ENCODE peak calls at places on chromosomes 13 and 19, in nine cellular contexts. O, Y, N, A, I, K, R, H and G are unnamed samples.

GRCh38 chr13:74101436-74101835 is 32.8 kb downstream of the KLF12 start:
- DNase-seq in O (no peak), Y (no peak), N (no peak), A (no peak), I (no peak), K (no peak), R (no peak), H (no peak), G (no peak)

GRCh38 chr19:32581704-32582164 is 744 bp downstream of the PDCD5 start:
- DNase-seq in O (peak; percentile 71), Y (peak; percentile 67), N (no peak), A (peak; percentile 36), I (no peak), K (peak; percentile 53), R (no peak), H (peak; percentile 74), G (peak; percentile 24)

GRCh38 chr19:3899531-3900294 is 19.2 kb downstream of the ATCAY start:
- DNase-seq in O (no peak), Y (peak; percentile 65), N (no peak), A (no peak), I (no peak), K (no peak), R (no peak), H (no peak), G (no peak)

GRCh38 chr19:40702337-40703012 is 12.0 kb upstream of the NUMBL start:
- DNase-seq in O (peak; percentile 92), Y (peak; percentile 45), N (no peak), A (no peak), I (no peak), K (peak; percentile 82), R (no peak), H (peak; percentile 39), G (no peak)

GRCh38 chr13:73230714-73231113 is 171.9 kb downstream of the KLF5 start:
- DNase-seq in O (no peak), Y (no peak), N (no peak), A (no peak), I (peak; percentile 16), K (no peak), R (no peak), H (no peak), G (no peak)

GRCh38 chr13:50993908-50994307 is 84.3 kb downstream of the RNASEH2B start:
- DNase-seq in O (no peak), Y (peak; percentile 48), N (no peak), A (no peak), I (no peak), K (no peak), R (no peak), H (peak; percentile 81), G (peak; percentile 42)

GRCh38 chr13:37338721-37339120 is 233.3 kb upstream of the CSNK1A1L start:
- DNase-seq in O (no peak), Y (no peak), N (no peak), A (no peak), I (no peak), K (no peak), R (no peak), H (peak; percentile 12), G (no peak)

GRCh38 chr13:113764793-113765190 is 5.8 kb downstream of the TMEM255B start:
- DNase-seq in O (peak; percentile 23), Y (no peak), N (no peak), A (no peak), I (no peak), K (no peak), R (no peak), H (no peak), G (no peak)

GRCh38 chr13:110726726-110727125 is 13.2 kb downstream of the ING1 start:
- DNase-seq in O (no peak), Y (no peak), N (no peak), A (no peak), I (peak; percentile 59), K (no peak), R (no peak), H (no peak), G (no peak)

GRCh38 chr19:34365463-34366401 is 736 bp downstream of the GPI start:
- DNase-seq in O (peak; percentile 72), Y (peak; percentile 43), N (peak; percentile 45), A (no peak), I (peak; percentile 16), K (peak; percentile 47), R (peak; percentile 54), H (peak; percentile 44), G (no peak)

GRCh38 chr13:109156181-109156935 is 526.9 kb downstream of the MYO16 start:
- DNase-seq in O (no peak), Y (peak; percentile 91), N (no peak), A (peak; percentile 45), I (no peak), K (no peak), R (peak; percentile 11), H (peak; percentile 88), G (peak; percentile 69)

GRCh38 chr13:95553271-95553588 is 710 bp downstream of the CLDN10 start:
- DNase-seq in O (no peak), Y (no peak), N (no peak), A (no peak), I (no peak), K (peak; percentile 46), R (no peak), H (no peak), G (no peak)

DNA sequence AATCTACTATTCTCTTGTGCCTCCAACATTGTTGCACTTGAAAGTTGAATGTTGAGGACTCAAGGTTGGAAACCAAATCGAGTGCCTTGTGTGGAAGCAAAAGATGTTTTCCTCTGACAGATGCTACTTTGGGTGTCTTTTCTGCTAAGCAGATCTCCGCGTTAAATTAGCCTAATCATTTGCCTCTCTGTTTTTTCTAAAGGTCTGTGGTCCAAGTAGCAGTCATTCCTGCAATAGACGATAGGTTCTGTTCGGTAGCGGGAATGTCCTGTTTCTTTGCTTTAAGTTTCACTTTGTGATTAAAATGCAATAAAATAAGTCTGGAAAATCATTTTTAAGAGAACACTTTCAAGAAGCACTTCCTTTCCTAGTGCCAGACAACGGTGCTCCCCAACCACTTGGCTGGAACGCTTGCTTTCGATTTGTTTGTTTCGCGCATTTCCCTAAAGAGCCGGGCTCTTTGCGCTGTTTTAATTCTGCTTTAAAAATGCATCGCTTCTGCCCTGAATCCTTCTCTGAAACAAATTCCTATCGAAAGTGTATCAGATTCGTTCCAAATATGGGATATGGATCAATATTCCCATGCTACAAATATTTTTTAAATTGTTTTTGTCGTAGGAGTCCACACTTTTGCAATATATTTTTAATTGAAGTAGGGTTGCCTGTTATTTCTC is 14.1 kb downstream of the ZIC2 start:
- DNase-seq in O (peak; percentile 68), Y (peak; percentile 15), N (no peak), A (no peak), I (no peak), K (peak; percentile 74), R (no peak), H (peak; percentile 21), G (no peak)
- H3K4me3 ChIP-seq in O (peak overlapping the region; percentile 75), Y (no peak overlapping the region), N (no peak overlapping the region), A (peak overlapping the region; percentile 28), I (no peak overlapping the region), K (peak overlapping the region; percentile 60), R (no peak overlapping the region), H (no peak overlapping the region), G (peak overlapping the region; percentile 40)

GRCh38 chr13:52665325-52665724 is 12.7 kb downstream of the SUGT1 start:
- DNase-seq in O (no peak), Y (peak; percentile 45), N (no peak), A (no peak), I (no peak), K (peak; percentile 50), R (no peak), H (peak; percentile 57), G (peak; percentile 5)
- TF ChIP-seq CTCF in O (peak; percentile 78), Y (peak; percentile 58), N (no peak), A (peak; percentile 33), I (peak; percentile 49), K (peak; percentile 83), R (no peak), H (peak; percentile 65), G (peak; percentile 38)

GRCh38 chr19:408441-409005 is 424 bp downstream of the C2CD4C start:
- DNase-seq in O (peak; percentile 67), Y (no peak), N (no peak), A (no peak), I (no peak), K (no peak), R (peak; percentile 50), H (no peak), G (no peak)

GRCh38 chr19:407501-408440 is 1.2 kb downstream of the C2CD4C start:
- DNase-seq in O (peak; percentile 53), Y (no peak), N (no peak), A (no peak), I (no peak), K (no peak), R (peak; percentile 21), H (no peak), G (no peak)

GRCh38 chr19:405138-405965 is 3.6 kb downstream of the C2CD4C start:
- DNase-seq in O (peak; percentile 60), Y (no peak), N (no peak), A (no peak), I (no peak), K (no peak), R (peak; percentile 26), H (no peak), G (no peak)

GRCh38 chr19:406121-406711 is 2.7 kb downstream of the C2CD4C start:
- DNase-seq in O (peak; percentile 51), Y (no peak), N (no peak), A (no peak), I (no peak), K (no peak), R (peak; percentile 2), H (no peak), G (no peak)

DNA sequence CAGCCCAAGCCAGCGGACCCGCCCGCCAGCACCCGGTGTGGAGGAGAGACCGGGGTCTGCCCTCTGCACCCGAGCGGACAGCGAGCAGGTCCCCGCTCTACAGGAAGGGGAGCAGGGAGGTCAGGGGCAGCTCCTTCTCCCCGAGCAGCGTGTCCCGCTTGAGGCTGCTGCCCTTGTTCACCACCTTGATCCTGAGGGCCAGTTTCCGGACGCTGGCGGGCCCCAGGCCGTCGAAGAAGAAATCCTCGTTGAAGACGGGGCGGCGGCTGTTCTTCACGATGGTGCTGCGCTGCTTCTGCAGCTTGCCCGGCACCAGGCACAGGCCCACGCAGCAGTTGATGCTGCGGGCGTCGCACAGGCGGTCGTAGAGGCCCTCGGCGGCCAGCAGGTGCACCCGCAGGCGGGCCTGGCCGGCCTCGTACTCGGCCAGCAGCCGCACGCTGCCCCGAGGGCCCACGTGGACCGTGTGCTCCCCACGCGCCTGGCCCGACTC is 1.9 kb downstream of the C2CD4C start:
- DNase-seq in O (peak; percentile 50), Y (no peak), N (no peak), A (no peak), I (no peak), K (no peak), R (peak; percentile 2), H (no peak), G (no peak)
- H3K4me3 ChIP-seq in O (no peak overlapping the region), Y (no peak overlapping the region), N (no peak overlapping the region), A (no peak overlapping the region), I (no peak overlapping the region), K (no peak overlapping the region), R (no peak overlapping the region), H (no peak overlapping the region), G (no peak overlapping the region)

DNA sequence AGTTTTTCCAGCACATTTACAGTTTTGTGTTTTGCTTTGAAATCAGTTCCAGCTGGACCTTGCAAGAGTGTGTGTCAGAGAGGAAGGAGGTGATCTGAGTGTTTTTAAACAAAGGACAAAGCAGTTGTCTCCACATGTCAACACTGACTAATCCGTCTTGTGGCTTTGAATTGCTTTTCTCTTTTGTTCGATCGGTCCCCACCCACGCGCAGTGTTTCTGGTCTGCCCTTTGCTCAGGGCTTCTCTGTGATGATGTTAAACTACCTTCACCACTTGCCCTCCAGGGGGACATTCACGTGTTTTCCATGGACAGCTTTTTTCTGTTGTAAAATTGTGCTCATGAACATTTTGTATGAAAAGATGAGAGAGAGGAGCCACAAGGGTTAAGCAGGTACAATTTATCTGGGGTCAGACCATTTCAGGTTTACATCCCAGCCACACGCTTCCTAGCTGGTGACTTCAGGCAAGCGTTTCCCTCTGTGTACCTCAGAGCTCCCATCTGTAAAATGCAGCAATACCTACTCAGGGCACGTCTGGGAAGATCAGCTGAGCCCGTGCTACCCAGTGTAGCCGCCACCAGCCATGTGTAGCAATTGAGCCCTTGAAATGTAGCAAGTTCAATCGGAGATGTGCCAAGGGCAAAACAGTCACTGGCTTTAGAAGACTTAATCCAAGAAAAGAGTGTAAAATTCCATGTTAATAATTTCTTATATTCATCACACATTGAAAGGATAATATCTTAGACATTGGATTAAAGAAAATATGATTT is 13.5 kb upstream of the PLA2G4C start:
- DNase-seq in O (no peak), Y (peak; percentile 29), N (no peak), A (peak; percentile 67), I (no peak), K (no peak), R (no peak), H (peak; percentile 86), G (peak; percentile 78)
- TF ChIP-seq CTCF in O (peak; percentile 43), Y (peak; percentile 2), N (no peak), A (peak; percentile 63), I (no peak), K (no peak), R (no peak), H (peak; percentile 33), G (peak; percentile 49)